ENCODE peak calls at places on chromosomes 16 and 17, in four cellular contexts. M, N, D and A are unnamed samples.

GRCh38 chr17:65690626-65691310 is 129.3 kb upstream of the AXIN2 start:
- DNase-seq in M (peak; percentile 95), N (no peak), D (no peak), A (no peak)

GRCh38 chr17:9612016-9612415 is 33.3 kb upstream of the USP43 start:
- DNase-seq in M (no peak), N (no peak), D (no peak), A (no peak)

GRCh38 chr16:9364721-9365693 is 273.6 kb downstream of the HAPSTR1 start:
- DNase-seq in N (no peak), D (no peak), M (peak; percentile 86), A (no peak)

GRCh38 chr17:30570191-30570590 is 93.0 kb downstream of the GOSR1 start:
- DNase-seq in N (no peak), M (no peak), D (no peak), A (no peak)

GRCh38 chr17:13550291-13550690 is 51.4 kb downstream of the HS3ST3A1 start:
- DNase-seq in D (no peak), N (no peak), M (no peak), A (no peak)

GRCh38 chr16:72963921-72964320 is 84.0 kb downstream of the ZFHX3 start:
- DNase-seq in M (no peak), D (no peak), N (no peak), A (no peak)

GRCh38 chr17:43976956-43977837 is 23.5 kb upstream of the PYY start:
- DNase-seq in M (no peak), N (no peak), D (no peak), A (no peak)

GRCh38 chr17:57666946-57667345 is 78.2 kb downstream of the CCDC182 start:
- DNase-seq in D (no peak), N (no peak), M (no peak), A (no peak)

GRCh38 chr16:56689171-56689570 is 6.9 kb downstream of the MT1X start:
- DNase-seq in N (no peak), D (no peak), M (no peak), A (no peak)

GRCh38 chr16:69223882-69224281 is 36.9 kb downstream of the SNTB2 start:
- DNase-seq in M (no peak), N (no peak), D (no peak), A (no peak)

DNA sequence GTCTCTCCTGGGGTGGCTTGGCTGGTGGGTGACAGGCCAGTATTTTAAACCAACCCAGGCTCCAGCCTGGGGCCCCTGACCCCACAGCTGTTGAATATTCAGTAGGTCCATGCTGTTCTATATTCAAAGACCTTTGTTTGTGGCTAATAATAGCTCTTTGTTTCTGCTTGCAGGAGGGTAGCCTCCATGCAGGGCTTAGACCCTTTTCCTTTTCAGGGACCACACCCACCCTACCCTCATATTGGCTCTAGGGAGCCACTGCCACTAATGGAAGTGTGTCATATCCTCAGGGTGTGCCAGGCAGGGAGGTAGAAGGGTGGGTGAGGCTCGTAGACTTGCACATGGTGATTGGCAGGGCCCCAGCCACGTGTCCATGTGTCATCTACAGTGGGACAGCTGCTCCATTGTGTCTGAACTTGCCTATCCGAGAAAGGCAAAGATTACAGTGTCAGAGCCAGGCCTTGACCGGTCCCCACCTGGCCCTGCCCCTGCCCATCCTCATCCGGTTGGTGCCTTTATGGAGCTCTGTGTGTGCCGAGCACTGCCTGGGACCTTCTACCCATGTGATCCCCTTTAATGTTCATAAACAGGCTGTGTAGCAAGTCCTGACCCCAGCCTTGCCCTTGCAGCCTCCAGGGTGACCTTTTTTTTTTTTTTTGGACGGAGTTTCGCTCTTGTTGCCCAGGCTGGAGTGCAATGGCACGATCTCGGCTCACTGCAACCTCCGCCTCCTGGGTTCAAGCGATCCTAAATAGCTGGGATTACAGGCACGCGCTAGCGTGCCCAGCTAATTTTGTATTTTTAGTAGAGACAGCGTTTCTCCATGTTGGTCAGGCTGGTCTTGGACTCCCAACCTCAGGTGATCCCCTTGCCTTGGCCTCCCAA is 22.1 kb downstream of the TMC7 start:
- DNase-seq in N (no peak), D (no peak), M (peak; percentile 100), A (peak; percentile 61)
- TF ChIP-seq CREB1 in N (no peak), D (no peak), M (peak; percentile 71), A (no peak)

GRCh38 chr16:23590181-23590580 is 5.9 kb downstream of the NDUFAB1 start:
- DNase-seq in N (no peak), M (no peak), D (no peak), A (no peak)

GRCh38 chr16:23595246-23595950 is 718 bp downstream of the NDUFAB1 start:
- DNase-seq in M (peak; percentile 61), N (no peak), D (no peak), A (peak; percentile 36)

GRCh38 chr16:23594186-23594585 is 1.9 kb downstream of the NDUFAB1 start:
- DNase-seq in D (no peak), N (no peak), M (no peak), A (no peak)

GRCh38 chr16:23597003-23597756 is 1.1 kb upstream of the NDUFAB1 start:
- DNase-seq in M (peak; percentile 71), N (peak; percentile 74), D (no peak), A (peak; percentile 77)

GRCh38 chr16:23595951-23596720 is at the start of gene NDUFAB1:
- DNase-seq in M (peak; percentile 91), D (peak; percentile 51), N (peak; percentile 88), A (peak; percentile 94)
- TF ChIP-seq REST in M (no peak), D (no peak), N (no peak), A (no peak)

DNA sequence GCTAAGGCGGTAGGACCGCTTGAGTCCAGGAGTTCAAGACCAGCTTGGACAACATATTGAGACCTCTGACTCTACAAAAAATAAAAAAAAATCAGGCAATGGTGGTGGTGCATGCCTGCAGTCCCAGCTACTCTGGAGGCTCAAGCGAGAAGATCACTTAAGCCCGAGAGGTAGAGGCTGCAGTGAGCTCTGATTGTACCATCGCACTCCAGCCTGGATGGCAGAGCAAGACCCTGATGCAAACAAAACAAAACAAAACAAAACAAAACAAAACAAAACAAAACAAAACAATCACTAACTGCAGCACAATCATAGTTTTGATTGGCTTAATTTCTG is 2.5 kb upstream of the BANP start:
- DNase-seq in N (no peak), M (no peak), D (no peak), A (no peak)
- H3K27ac ChIP-seq in N (no peak overlapping the region), M (peak overlapping the region; percentile 84), D (no peak overlapping the region), A (no peak overlapping the region)

DNA sequence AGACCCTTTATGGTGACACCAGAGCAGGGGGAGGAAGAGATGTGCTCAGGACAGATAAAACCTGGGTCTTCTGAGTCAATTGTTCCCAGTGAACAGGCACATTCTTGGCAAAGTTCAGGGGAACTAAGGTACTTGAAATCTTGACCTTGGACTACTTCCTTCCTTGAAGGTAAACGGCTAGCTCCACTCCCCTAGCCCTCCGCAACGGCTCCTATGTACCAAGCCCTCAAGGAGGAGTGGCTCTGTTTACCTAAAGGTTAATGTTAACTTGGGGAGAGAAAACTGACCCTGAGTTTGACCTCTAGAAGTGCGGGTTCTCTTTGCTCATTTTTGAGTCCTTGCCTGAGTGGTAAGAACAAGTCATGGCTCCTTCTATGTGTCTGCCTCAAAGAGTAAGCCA is 7.8 kb downstream of the TTLL6 start:
- DNase-seq in M (no peak), D (no peak), N (no peak), A (no peak)
- TF ChIP-seq CREB1 in M (no peak), D (no peak), N (no peak), A (no peak)

GRCh38 chr17:77269696-77270681 is 129.2 kb downstream of the SEC14L1 start:
- DNase-seq in D (no peak), N (no peak), M (no peak), A (no peak)

GRCh38 chr17:77271421-77271820 is 130.7 kb downstream of the SEC14L1 start:
- DNase-seq in M (no peak), D (no peak), N (no peak), A (no peak)

GRCh38 chr17:77273397-77274136 is 132.8 kb downstream of the SEC14L1 start:
- DNase-seq in D (no peak), N (no peak), M (no peak), A (no peak)

GRCh38 chr17:77279448-77280303 is 138.9 kb downstream of the SEC14L1 start:
- DNase-seq in M (peak; percentile 86), N (peak; percentile 95), D (no peak), A (peak; percentile 55)

DNA sequence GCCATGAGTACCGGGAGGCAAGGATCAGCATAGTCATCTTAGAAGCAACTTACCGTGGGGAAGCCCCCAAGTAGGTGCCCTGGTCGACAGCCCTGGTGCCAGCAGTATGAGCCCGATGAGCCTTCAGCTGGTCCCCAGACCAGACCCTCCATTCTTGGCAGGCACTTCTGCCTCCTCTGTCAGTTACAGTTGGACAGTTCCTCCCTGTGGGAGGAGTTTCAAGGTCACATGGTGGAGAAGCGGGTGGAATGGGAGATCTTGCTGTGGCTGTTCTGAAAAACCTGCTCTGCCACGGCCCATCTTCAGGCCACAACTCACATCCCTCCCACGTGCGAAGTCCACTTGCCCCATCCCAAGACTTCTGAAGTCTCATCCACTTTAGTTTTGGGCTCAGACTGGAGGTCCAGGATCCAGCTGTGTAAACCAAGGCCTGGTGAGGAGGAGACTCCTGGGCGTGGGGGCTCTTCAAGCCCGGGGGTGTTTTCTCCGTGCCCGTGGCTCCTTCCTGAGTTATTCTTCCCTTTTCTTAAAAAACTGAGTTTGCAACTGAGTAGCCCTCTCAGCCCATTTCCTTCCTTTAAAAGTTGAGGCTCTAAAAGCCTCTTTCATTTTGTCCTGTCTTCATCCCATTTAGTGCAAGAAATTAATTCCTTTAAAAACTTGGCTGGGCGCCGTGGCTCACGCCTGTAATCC is 133.5 kb downstream of the SEC14L1 start:
- DNase-seq in N (no peak), D (no peak), M (no peak), A (no peak)
- TF ChIP-seq REST in N (no peak), D (no peak), M (peak; percentile 56), A (peak; percentile 13)

GRCh38 chr17:78748048-78748729 is 33.9 kb downstream of the CYTH1 start:
- DNase-seq in D (no peak), M (peak; percentile 90), N (no peak), A (no peak)
- H3K27ac ChIP-seq in D (peak overlapping the region; percentile 79), M (peak overlapping the region; percentile 93), N (peak overlapping the region; percentile 52), A (no peak overlapping the region)